ENCODE peak calls at places on chromosomes 7 and 10, in six cellular contexts. D is activated CD8-positive, alpha-beta memory T cell treated with anti-CD3 and anti-CD28 coated beads, Interleukin-2, amount 50 U/mL, for 48 hours; U is GM13976; A is A673; B is fibroblast of gingiva; W is transverse colon. E is an unnamed sample.

GRCh38 chr7:129607471-129608120 is 3.9 kb upstream of the NRF1 start:
- DNase-seq in D (peak), U (peak), A (peak), B (peak), W (peak), E (peak)

GRCh38 chr7:150993511-150993910 is 2.7 kb downstream of the NOS3 start:
- DNase-seq in D (no peak), U (no peak), A (no peak), B (no peak), W (no peak), E (no peak)

GRCh38 chr7:77313876-77314480 is 102.2 kb downstream of the GSAP start:
- DNase-seq in D (no peak), U (no peak), A (no peak), B (no peak), W (no peak), E (no peak)

GRCh38 chr10:85548038-85548437 is 818.6 kb downstream of the GRID1 start:
- DNase-seq in D (no peak), U (peak), A (peak), B (no peak), W (peak), E (peak)

GRCh38 chr10:83990126-83990525 is 149.2 kb upstream of the GHITM start:
- DNase-seq in D (no peak), U (peak), A (no peak), B (no peak), W (peak), E (no peak)

GRCh38 chr10:78867555-78867939 is 201.2 kb upstream of the ZMIZ1 start:
- DNase-seq in D (no peak), U (no peak), A (no peak), B (no peak), W (no peak), E (no peak)

GRCh38 chr10:43802988-43803696 is 154.5 kb upstream of the ZNF32 start:
- DNase-seq in D (no peak), U (no peak), A (no peak), B (no peak), W (no peak), E (no peak)

GRCh38 chr7:69104023-69104422 is 494.3 kb upstream of the AUTS2 start:
- DNase-seq in D (no peak), U (no peak), A (no peak), B (no peak), W (no peak), E (no peak)